ENCODE peak calls at places on chromosomes 3 and 15, in six cellular contexts. R, N, X, K, C and V are unnamed samples.

GRCh38 chr15:75531041-75531450 is 48.1 kb downstream of the PTPN9 start:
- DNase-seq in K (no peak), C (no peak), R (peak), N (no peak), X (peak), V (no peak)

GRCh38 chr3:179682681-179683080 is 29.8 kb downstream of the USP13 start:
- DNase-seq in R (no peak), N (no peak), K (no peak), X (no peak), C (no peak), V (no peak)

GRCh38 chr3:123326531-123326930 is 122.4 kb downstream of the ADCY5 start:
- DNase-seq in R (no peak), K (no peak), C (no peak), N (no peak), X (no peak), V (no peak)

GRCh38 chr15:59313703-59314332 is 58.9 kb downstream of the MYO1E start:
- DNase-seq in R (peak), K (no peak), X (peak), C (no peak), N (peak), V (no peak)

GRCh38 chr15:40002295-40002694 is 36.7 kb downstream of the SRP14 start:
- DNase-seq in R (peak), N (no peak), K (no peak), C (no peak), X (no peak), V (no peak)

GRCh38 chr3:57948782-57949242 is 59.4 kb upstream of the FLNB start:
- DNase-seq in N (no peak), X (no peak), R (peak), K (no peak), C (no peak), V (no peak)

GRCh38 chr3:63993653-63994079 is 29.6 kb downstream of the PSMD6 start:
- DNase-seq in R (peak), C (peak), K (peak), N (peak), X (peak), V (peak)

GRCh38 chr3:167913218-167913902 is 177.8 kb downstream of the SERPINI1 start:
- DNase-seq in C (no peak), N (no peak), X (peak), R (peak), K (peak), V (no peak)

GRCh38 chr3:17473761-17474160 is 268.7 kb downstream of the TBC1D5 start:
- DNase-seq in C (no peak), X (peak), K (no peak), N (no peak), R (peak), V (no peak)

GRCh38 chr3:32237670-32238026 is 832 bp upstream of the CMTM8 start:
- DNase-seq in K (no peak), X (no peak), N (no peak), C (peak), R (no peak), V (no peak)

GRCh38 chr3:171811913-171812321 is 1.6 kb upstream of the PLD1 start:
- DNase-seq in C (no peak), K (no peak), N (no peak), X (peak), R (peak), V (no peak)

GRCh38 chr15:37764733-37765191 is 169.7 kb upstream of the TMCO5A start:
- DNase-seq in N (peak), C (peak), X (peak), R (peak), K (peak), V (peak)

GRCh38 chr3:126056681-126057546 is 27.0 kb downstream of the SLC41A3 start:
- DNase-seq in R (peak), X (peak), N (peak), C (no peak), K (no peak), V (no peak)

GRCh38 chr3:191476053-191476787 is 15.3 kb downstream of the PYDC2 start:
- DNase-seq in R (peak), K (no peak), C (no peak), N (no peak), X (no peak), V (no peak)

GRCh38 chr15:63818628-63819027 is 15.1 kb downstream of the HERC1 start:
- DNase-seq in X (no peak), R (no peak), K (no peak), C (no peak), N (no peak), V (no peak)

GRCh38 chr3:13280856-13281656 is 139.1 kb downstream of the NUP210 start:
- DNase-seq in K (no peak), N (no peak), C (no peak), X (no peak), R (no peak), V (no peak)

GRCh38 chr15:72047020-72047419 is 70.9 kb downstream of the MYO9A start:
- DNase-seq in C (no peak), X (peak), R (peak), K (no peak), N (no peak), V (no peak)

GRCh38 chr15:32870240-32871033 is 152.6 kb downstream of the GREM1 start:
- DNase-seq in R (peak), N (peak), K (no peak), C (peak), X (peak), V (no peak)

GRCh38 chr15:34759347-34759746 is 4.5 kb upstream of the GJD2 start:
- DNase-seq in N (no peak), K (no peak), X (no peak), C (no peak), R (no peak), V (no peak)

GRCh38 chr3:27737091-27737490 is 15.0 kb upstream of the EOMES start:
- DNase-seq in C (no peak), K (no peak), N (no peak), R (no peak), X (no peak), V (no peak)

GRCh38 chr3:55416381-55416821 is 70.7 kb downstream of the WNT5A start:
- DNase-seq in N (no peak), R (peak), X (peak), K (no peak), C (no peak), V (no peak)

GRCh38 chr3:126014252-126014651 is 45.3 kb downstream of the ROPN1B start:
- DNase-seq in C (no peak), N (no peak), K (no peak), X (peak), R (peak), V (no peak)

GRCh38 chr3:98982336-98982735 is 80.8 kb upstream of the DCBLD2 start:
- DNase-seq in K (no peak), R (peak), X (no peak), C (no peak), N (no peak), V (no peak)

GRCh38 chr15:64842986-64843561 is 1.4 kb downstream of the PLEKHO2 start:
- DNase-seq in X (peak), R (peak), C (peak), N (no peak), K (no peak), V (peak)

GRCh38 chr15:57003418-57003817 is 85.0 kb downstream of the TCF12 start:
- DNase-seq in K (no peak), N (no peak), R (peak), C (no peak), X (peak), V (no peak)

GRCh38 chr3:9901967-9902366 is 681 bp upstream of the IL17RE start:
- DNase-seq in K (no peak), C (no peak), N (no peak), R (no peak), X (no peak), V (no peak)

GRCh38 chr3:149579161-149579560 is 78.7 kb downstream of the WWTR1 start:
- DNase-seq in X (no peak), C (no peak), N (no peak), R (no peak), K (no peak), V (no peak)

GRCh38 chr3:187166750-187167149 is 27.5 kb upstream of the RPL39L start:
- DNase-seq in R (no peak), C (no peak), N (no peak), K (no peak), X (no peak), V (no peak)

GRCh38 chr3:187165144-187165543 is 25.8 kb upstream of the RPL39L start:
- DNase-seq in N (peak), K (peak), X (peak), R (peak), C (peak), V (no peak)

DNA sequence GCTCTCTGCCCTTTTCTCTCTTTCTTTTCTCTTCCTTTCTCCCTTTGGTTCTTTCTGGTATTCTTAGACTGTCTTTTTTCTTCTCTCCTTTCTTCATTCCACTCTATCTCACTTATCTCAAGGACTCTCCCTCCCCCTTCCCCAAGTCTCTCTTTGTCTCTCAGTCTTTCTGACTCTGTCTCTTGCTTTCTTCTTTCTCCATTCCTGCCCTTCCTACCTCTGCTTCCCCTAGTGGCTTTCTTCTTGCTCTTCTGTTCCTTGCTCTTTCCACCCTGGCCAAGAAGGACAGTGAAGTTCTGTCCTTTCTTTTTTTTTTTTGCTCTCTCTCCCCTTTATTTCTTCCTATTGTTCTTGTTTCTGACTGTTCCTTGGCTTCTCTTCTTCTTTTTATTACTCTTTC is 22.3 kb upstream of the RPL39L start:
- DNase-seq in C (no peak), N (no peak), K (no peak), X (no peak), R (no peak), V (no peak)
- TF ChIP-seq CTCF in C (no peak), N (no peak), K (no peak), X (no peak), R (peak), V (no peak)

GRCh38 chr3:53844262-53845102 is 1.7 kb downstream of the CHDH start:
- DNase-seq in R (no peak), C (no peak), X (no peak), K (no peak), N (no peak), V (no peak)

GRCh38 chr3:53845103-53845880 is 927 bp downstream of the CHDH start:
- DNase-seq in K (peak), N (peak), R (peak), X (peak), C (peak), V (peak)

GRCh38 chr3:53846851-53847155 is 435 bp downstream of the IL17RB start:
- DNase-seq in N (no peak), K (no peak), X (no peak), R (no peak), C (no peak), V (no peak)

GRCh38 chr3:53845881-53846133 is 412 bp downstream of the CHDH start:
- DNase-seq in R (no peak), K (no peak), N (no peak), C (no peak), X (no peak), V (no peak)

GRCh38 chr3:53846134-53846850 is at the start of the genes CHDH and IL17RB:
- DNase-seq in K (peak), N (peak), C (peak), X (no peak), R (no peak), V (peak)
- TF ChIP-seq CTCF in K (no peak), N (no peak), C (no peak), X (no peak), R (no peak), V (no peak)

GRCh38 chr15:54277834-54278233 is 299.6 kb downstream of the UNC13C start:
- DNase-seq in C (no peak), R (no peak), N (no peak), X (no peak), K (no peak), V (no peak)

GRCh38 chr15:54273928-54274327 is 295.7 kb downstream of the UNC13C start:
- DNase-seq in N (no peak), R (no peak), X (peak), K (peak), C (no peak), V (peak)
- TF ChIP-seq CTCF in N (no peak), R (no peak), X (no peak), K (no peak), C (no peak), V (peak)

DNA sequence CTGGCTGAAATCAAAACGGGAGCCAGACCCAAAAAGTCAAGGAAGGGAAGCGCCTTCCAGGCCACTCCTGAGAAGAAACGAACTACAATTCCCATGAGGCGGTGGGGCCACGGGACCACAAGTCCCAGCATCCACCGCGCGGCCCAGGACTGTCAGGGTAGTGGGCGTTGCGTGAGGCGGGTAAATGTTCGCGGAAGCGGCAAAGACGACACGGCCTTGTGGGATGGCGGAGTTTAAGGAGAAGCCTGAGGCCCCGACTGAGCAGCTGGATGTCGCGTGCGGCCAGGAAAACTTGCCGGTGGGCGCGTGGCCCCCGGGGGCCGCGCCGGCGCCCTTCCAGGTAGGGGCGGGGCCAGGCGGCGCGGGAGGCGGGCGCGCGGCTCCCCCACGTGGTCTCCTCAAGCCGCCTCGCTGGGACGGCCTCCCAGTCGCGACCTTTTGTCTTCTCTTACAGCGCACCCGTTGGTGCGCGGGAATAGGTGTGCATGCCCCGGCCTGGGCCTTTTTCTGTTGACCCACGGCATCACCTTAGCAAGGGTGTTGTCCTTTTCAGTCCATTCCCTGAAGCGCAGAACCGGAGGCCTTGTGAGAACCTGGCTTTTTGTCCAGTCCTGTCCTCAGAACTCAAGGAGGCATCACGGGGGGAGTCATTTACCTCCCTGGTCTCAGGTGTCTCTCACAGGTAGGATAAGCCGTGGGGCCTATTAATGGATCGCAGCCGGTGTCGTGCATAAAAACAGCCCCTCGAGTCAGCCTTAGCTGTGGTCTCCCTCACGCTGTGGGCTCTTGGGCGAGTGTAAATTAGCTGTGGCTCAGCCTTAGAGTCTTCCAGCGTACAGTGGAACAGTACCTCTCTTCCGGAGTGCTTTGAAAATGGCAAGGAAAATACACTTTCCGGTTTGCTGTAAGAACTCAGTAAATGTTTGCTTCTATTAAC is at the start of gene SETMAR:
- DNase-seq in X (peak), C (peak), N (peak), R (peak), K (peak), V (peak)
- TF ChIP-seq CTCF in X (no peak), C (no peak), N (no peak), R (no peak), K (no peak), V (no peak)

GRCh38 chr3:5806192-5806591 is 618.7 kb downstream of the EDEM1 start:
- DNase-seq in C (peak), N (no peak), R (peak), K (no peak), X (no peak), V (no peak)
- TF ChIP-seq CTCF in C (no peak), N (peak), R (peak), K (no peak), X (no peak), V (peak)

DNA sequence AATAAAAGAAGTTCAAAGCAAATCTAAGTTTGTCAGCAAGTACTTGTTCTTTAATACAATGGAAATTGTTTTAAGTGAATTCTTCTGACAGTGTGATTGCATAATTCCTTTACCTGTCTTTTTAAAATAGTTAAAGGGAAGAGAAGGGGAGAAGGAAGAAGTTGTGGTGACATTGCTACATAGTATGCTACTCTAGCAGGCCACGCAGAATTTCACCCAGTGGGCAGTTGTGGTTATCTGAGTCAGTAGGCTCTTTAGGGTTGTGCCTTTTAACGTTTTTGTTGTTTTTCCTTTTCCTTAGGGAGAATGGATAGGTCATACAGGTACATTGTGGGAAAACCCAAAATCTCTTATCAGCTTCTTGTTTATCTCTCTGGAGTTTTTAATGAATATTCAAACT is 40.4 kb downstream of the KIF15 start:
- DNase-seq in R (no peak), C (no peak), K (no peak), N (no peak), X (no peak), V (no peak)
- TF ChIP-seq CTCF in R (no peak), C (no peak), K (no peak), N (no peak), X (no peak), V (no peak)